ENCODE peak calls at places on chromosomes 11 and 22, in four cellular contexts. G, H, X and V are unnamed samples.

GRCh38 chr11:17412488-17413180 is 24.2 kb upstream of the KCNJ11 start:
- DNase-seq in G (no peak), X (no peak), H (no peak), V (no peak)

GRCh38 chr22:47160781-47161520 is 398.5 kb downstream of the TBC1D22A start:
- DNase-seq in H (no peak), G (no peak), X (no peak), V (no peak)

GRCh38 chr11:93049740-93050139 is 80.3 kb downstream of the MTNR1B start:
- DNase-seq in H (no peak), G (no peak), X (no peak), V (no peak)

GRCh38 chr11:119975561-119976152 is 162.3 kb downstream of the TRIM29 start:
- DNase-seq in H (no peak), G (no peak), X (no peak), V (peak)

GRCh38 chr11:19935507-19935906 is 222.9 kb downstream of the NAV2 start:
- DNase-seq in H (no peak), X (no peak), G (no peak), V (peak)

GRCh38 chr11:115159122-115159665 is 345.0 kb downstream of the CADM1 start:
- DNase-seq in G (no peak), H (no peak), X (no peak), V (no peak)

GRCh38 chr11:127789887-127790286 is 789.3 kb upstream of the KIRREL3 start:
- DNase-seq in G (peak), X (no peak), H (no peak), V (no peak)

GRCh38 chr11:62433553-62434301 is 14.9 kb downstream of the SCGB1A1 start:
- DNase-seq in H (no peak), X (no peak), G (no peak), V (no peak)

GRCh38 chr11:17518366-17518765 is 25.9 kb downstream of the USH1C start:
- DNase-seq in G (no peak), H (no peak), X (no peak), V (no peak)

GRCh38 chr11:27972432-27973170 is 135.4 kb downstream of the KIF18A start:
- DNase-seq in X (no peak), H (no peak), G (no peak), V (no peak)

GRCh38 chr22:25403752-25404471 is 160.6 kb upstream of the GRK3 start:
- DNase-seq in H (peak), G (peak), X (no peak), V (no peak)

GRCh38 chr11:48123934-48124755 is 92.5 kb upstream of the OR4B1 start:
- DNase-seq in G (no peak), X (no peak), H (no peak), V (no peak)

GRCh38 chr11:96424693-96425092 is 34.9 kb downstream of the JRKL start:
- DNase-seq in G (no peak), H (no peak), X (no peak), V (no peak)

GRCh38 chr11:6625156-6625831 is 6.1 kb upstream of the TPP1 start:
- DNase-seq in X (no peak), G (no peak), H (peak), V (no peak)

GRCh38 chr22:23263651-23264555 is 83.6 kb downstream of the BCR start:
- DNase-seq in G (no peak), X (no peak), H (no peak), V (no peak)

GRCh38 chr22:39556970-39557811 is 13.4 kb upstream of the CACNA1I start:
- DNase-seq in X (no peak), G (peak), H (no peak), V (no peak)

GRCh38 chr11:118606844-118607228 is 579 bp upstream of the PHLDB1 start:
- DNase-seq in X (no peak), H (no peak), G (no peak), V (no peak)

GRCh38 chr11:76783901-76784813 is 1.0 kb downstream of the TSKU start:
- DNase-seq in G (peak), X (no peak), H (peak), V (peak)

GRCh38 chr22:21766933-21767462 is 31.4 kb upstream of the YPEL1 start:
- DNase-seq in X (no peak), G (no peak), H (no peak), V (no peak)

GRCh38 chr22:21714059-21714770 is 21.4 kb downstream of the YPEL1 start:
- DNase-seq in G (no peak), X (no peak), H (no peak), V (no peak)

GRCh38 chr11:118176400-118177134 is at the start of gene SCN2B:
- DNase-seq in H (no peak), G (peak), X (no peak), V (no peak)

GRCh38 chr11:68890490-68891231 is 13.0 kb downstream of the MRPL21 start:
- DNase-seq in H (no peak), G (peak), X (no peak), V (no peak)

GRCh38 chr11:15107730-15108515 is 6.8 kb upstream of the INSC start:
- DNase-seq in X (no peak), G (no peak), H (no peak), V (no peak)

GRCh38 chr11:35682230-35683195 is 19.9 kb downstream of the TRIM44 start:
- DNase-seq in H (no peak), G (peak), X (no peak), V (no peak)

GRCh38 chr11:34731596-34731995 is 110.7 kb downstream of the EHF start:
- DNase-seq in H (no peak), G (no peak), X (no peak), V (no peak)

GRCh38 chr11:9158898-9159391 is 67.5 kb upstream of the SCUBE2 start:
- DNase-seq in G (no peak), H (no peak), X (no peak), V (no peak)

GRCh38 chr11:14454861-14455632 is 44.6 kb downstream of the COPB1 start:
- DNase-seq in G (peak), X (no peak), H (peak), V (no peak)

GRCh38 chr11:82176945-82177344 is 556.7 kb downstream of the FAM181B start:
- DNase-seq in G (no peak), H (no peak), X (no peak), V (no peak)

GRCh38 chr11:82174610-82175009 is 559.1 kb downstream of the FAM181B start:
- DNase-seq in G (no peak), X (no peak), H (peak), V (peak)

GRCh38 chr11:82176365-82176764 is 557.3 kb downstream of the FAM181B start:
- DNase-seq in X (no peak), G (no peak), H (no peak), V (no peak)
- TF ChIP-seq TCF12 in X (no peak), G (no peak), H (no peak), V (no peak)

GRCh38 chr22:20312396-20313191 is 7.3 kb downstream of the DGCR6L start:
- DNase-seq in X (no peak), G (no peak), H (no peak), V (no peak)

GRCh38 chr22:20319041-20319744 is 667 bp downstream of the DGCR6L start:
- DNase-seq in X (no peak), H (no peak), G (peak), V (no peak)

GRCh38 chr22:20316844-20317401 is 2.9 kb downstream of the DGCR6L start:
- DNase-seq in G (no peak), X (no peak), H (no peak), V (no peak)

GRCh38 chr22:20316217-20316843 is 3.5 kb downstream of the DGCR6L start:
- DNase-seq in G (no peak), H (no peak), X (no peak), V (no peak)

GRCh38 chr22:20315337-20316216 is 4.3 kb downstream of the DGCR6L start:
- DNase-seq in G (no peak), H (no peak), X (no peak), V (no peak)
- TF ChIP-seq TCF12 in G (no peak), H (no peak), X (no peak), V (no peak)

DNA sequence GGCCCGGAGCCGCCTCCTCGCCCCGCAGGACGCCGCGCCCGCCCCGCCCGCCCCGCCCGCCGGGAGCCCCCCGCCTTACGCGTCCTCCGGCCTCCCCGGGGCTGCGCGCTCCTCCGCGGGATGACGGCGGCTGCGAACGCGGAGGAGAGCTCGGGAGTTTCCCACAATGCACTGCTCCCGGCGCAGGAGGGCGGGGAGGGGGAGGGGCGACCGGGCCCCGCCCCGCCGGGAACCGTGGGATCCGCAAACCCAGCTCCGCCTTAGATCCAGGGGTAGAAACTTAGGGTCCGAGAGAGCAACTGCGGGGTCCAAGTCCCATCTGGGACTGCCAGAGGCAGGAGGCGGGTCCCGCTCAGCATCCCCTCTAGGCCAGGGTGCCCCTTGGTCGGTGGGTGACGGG is at the start of gene CEND1:
- DNase-seq in X (no peak), G (peak), H (no peak), V (peak)
- TF ChIP-seq TCF12 in X (no peak), G (no peak), H (no peak), V (no peak)

GRCh38 chr11:78313181-78313788 is 104.3 kb downstream of the GAB2 start:
- DNase-seq in H (peak), X (no peak), G (no peak), V (no peak)
- TF ChIP-seq TCF12 in H (no peak), X (no peak), G (no peak), V (no peak)

DNA sequence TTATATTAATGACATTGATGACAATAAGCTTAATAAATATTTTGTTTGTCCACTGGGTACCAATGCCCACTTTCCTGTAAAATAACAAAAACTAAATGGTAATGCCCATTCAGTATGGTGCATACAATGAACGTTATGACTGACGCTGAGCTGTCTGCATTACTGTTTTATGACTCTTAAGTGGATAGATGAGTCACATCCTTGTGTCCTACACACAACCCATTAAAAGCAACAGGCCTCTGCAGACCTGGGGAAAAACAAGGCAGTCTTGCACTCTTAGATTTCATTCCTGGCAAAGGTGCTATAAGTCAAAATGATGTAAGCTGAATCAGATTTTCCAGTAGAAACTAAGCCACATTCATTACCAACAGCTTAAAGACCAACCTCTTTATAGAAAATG is 176.3 kb upstream of the TMEM45B start:
- DNase-seq in X (no peak), H (peak), G (no peak), V (no peak)
- TF ChIP-seq TCF12 in X (no peak), H (no peak), G (peak), V (no peak)

GRCh38 chr22:49607821-49608220 is 219.9 kb downstream of the BRD1 start:
- DNase-seq in X (no peak), H (no peak), G (no peak), V (no peak)
- TF ChIP-seq TCF12 in X (no peak), H (no peak), G (no peak), V (no peak)

DNA sequence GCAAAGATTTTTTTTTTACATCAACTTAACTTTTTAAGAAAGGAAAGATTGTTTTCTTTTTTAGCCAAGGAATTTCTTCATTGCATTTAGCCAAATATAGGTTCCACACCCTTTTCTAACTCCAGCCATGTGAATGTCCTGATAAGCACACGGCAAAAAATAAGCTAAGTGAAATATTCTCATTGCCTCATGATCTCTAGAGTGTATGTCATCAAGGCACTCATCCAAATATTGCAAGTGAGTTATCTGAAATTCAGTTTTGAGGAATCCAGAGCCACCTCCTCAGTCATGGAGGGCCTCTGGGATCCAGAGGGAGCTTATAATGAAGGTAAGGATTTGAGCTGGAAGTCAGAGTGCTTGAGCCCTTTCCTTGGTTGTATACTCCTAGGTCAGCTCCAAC is 80.0 kb downstream of the BLID start:
- DNase-seq in G (no peak), X (no peak), H (no peak), V (no peak)
- TF ChIP-seq TCF12 in G (no peak), X (no peak), H (no peak), V (no peak)

DNA sequence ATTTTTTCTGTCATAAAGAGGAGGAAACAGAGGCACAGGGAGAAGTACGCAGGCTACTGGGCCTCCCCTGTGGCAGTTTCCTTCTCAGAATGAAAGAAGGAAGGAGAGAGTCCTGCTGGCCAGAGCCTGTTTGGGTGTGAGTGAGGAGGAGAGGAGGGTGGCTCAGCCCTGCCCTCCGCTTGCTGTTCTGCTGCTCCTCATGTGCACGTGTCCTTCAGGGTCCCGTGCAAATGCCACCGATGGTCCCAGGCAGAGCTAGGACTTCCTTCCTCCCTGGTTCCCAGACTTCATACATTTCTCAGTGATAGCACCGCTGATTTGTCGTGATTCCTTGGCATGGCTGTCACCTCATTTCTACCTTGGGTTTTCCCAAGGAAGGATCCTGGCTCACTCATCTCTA is 88.7 kb downstream of the PKNOX2 start:
- DNase-seq in H (no peak), G (no peak), X (no peak), V (no peak)
- TF ChIP-seq TCF12 in H (no peak), G (no peak), X (no peak), V (no peak)

GRCh38 chr11:131033151-131033651 is 116.9 kb upstream of the SNX19 start:
- DNase-seq in G (no peak), H (peak), X (no peak), V (no peak)
- TF ChIP-seq TCF12 in G (no peak), H (no peak), X (no peak), V (no peak)

DNA sequence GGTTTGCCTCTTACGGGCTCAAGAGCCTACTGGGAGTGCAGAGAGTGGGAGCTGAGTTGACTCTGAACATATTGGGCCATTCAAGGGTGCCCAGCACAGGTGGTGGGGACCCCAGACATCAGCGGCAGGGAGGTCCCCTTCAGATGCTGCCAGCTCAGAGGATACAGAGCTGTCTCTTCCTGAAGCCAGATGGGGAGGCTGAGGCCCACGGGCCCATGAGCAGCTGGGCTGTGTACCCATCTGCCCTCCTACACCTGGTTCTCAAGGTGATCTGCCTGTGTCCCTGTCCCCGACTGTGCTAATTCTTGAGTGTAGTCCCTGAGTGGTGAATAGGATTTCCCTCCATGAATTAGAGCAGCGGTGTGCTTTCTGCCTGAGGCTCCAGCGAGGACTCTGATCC is 76.3 kb downstream of the MICAL2 start:
- DNase-seq in G (no peak), H (no peak), X (no peak), V (no peak)
- TF ChIP-seq TCF12 in G (no peak), H (no peak), X (no peak), V (no peak)